ENCODE peak calls at places on chromosomes 13 and 19, in nine cellular contexts. K is Caco-2; A is astrocyte; C is effector memory CD4-positive, alpha-beta T cell; F is thoracic aorta; R is left ventricle myocardium inferior; S is body of pancreas; D is spleen; P is tibial artery. T is an unnamed sample. For H3K36me3 and H3K9me3, the result is how much of the 10 kb centered on the place peaks cover.

GRCh38 chr19:6739390-6739883 is at the start of gene TRIP10:
- DNase-seq in R (peak), P (peak), S (peak), K (peak), F (peak), C (peak), D (peak), A (peak), T (peak)

GRCh38 chr19:10295305-10295846 is 5.6 kb downstream of the ICAM5 start:
- DNase-seq in R (no peak), D (peak), K (no peak), F (no peak), C (peak), P (no peak), S (no peak), A (no peak), T (no peak)

GRCh38 chr19:40578442-40578908 is 1.8 kb downstream of the SHKBP1 start:
- DNase-seq in F (no peak), P (no peak), D (no peak), C (no peak), R (no peak), K (peak), S (peak), A (peak), T (no peak)

GRCh38 chr13:76927955-76928354 is 20.4 kb upstream of the ACOD1 start:
- DNase-seq in D (no peak), A (no peak), P (no peak), F (no peak), C (no peak), K (no peak), R (no peak), S (no peak), T (no peak)

GRCh38 chr13:97367427-97367826 is 66.5 kb upstream of the RAP2A start:
- DNase-seq in S (no peak), C (no peak), D (no peak), A (peak), R (no peak), K (no peak), F (no peak), P (no peak), T (no peak)

GRCh38 chr13:59906413-59907027 is 257.2 kb downstream of the DIAPH3 start:
- DNase-seq in C (no peak), F (no peak), D (no peak), P (no peak), R (no peak), S (peak), A (peak), K (peak), T (no peak)

GRCh38 chr13:94020833-94021232 is 458.6 kb downstream of the DCT start:
- DNase-seq in S (no peak), C (no peak), F (no peak), K (no peak), D (no peak), R (no peak), P (no peak), A (peak), T (no peak)

GRCh38 chr19:17681505-17682125 is 6.5 kb downstream of the UNC13A start:
- DNase-seq in K (peak), C (no peak), A (peak), F (no peak), P (no peak), S (no peak), D (no peak), R (peak), T (peak)

GRCh38 chr13:90979059-90979458 is 368.4 kb upstream of the MIR17HG start:
- DNase-seq in P (no peak), R (no peak), S (no peak), D (no peak), A (peak), C (no peak), K (no peak), F (no peak), T (no peak)

GRCh38 chr13:25175026-25175425 is 2.9 kb upstream of the AMER2 start:
- DNase-seq in S (no peak), C (no peak), D (no peak), R (no peak), A (no peak), P (no peak), K (no peak), F (no peak), T (no peak)

GRCh38 chr13:76293346-76293745 is 592.9 kb downstream of the KCTD12 start:
- DNase-seq in D (no peak), C (no peak), F (no peak), P (no peak), S (no peak), A (peak), K (no peak), R (no peak), T (no peak)

GRCh38 chr13:30453727-30454126 is 12.0 kb downstream of the HMGB1 start:
- DNase-seq in A (no peak), C (no peak), F (no peak), P (no peak), S (no peak), D (no peak), K (no peak), R (no peak), T (no peak)

GRCh38 chr13:70960841-70961443 is 852.7 kb upstream of the KLHL1 start:
- DNase-seq in P (no peak), D (no peak), K (peak), A (peak), R (no peak), S (peak), F (no peak), C (no peak), T (no peak)

GRCh38 chr13:67229438-67230242 is 496 bp downstream of the PCDH9 start:
- DNase-seq in D (no peak), K (no peak), A (peak), F (no peak), C (no peak), S (no peak), P (no peak), R (no peak), T (no peak)

GRCh38 chr19:5098646-5099045 is 129.7 kb downstream of the KDM4B start:
- DNase-seq in A (no peak), C (no peak), S (no peak), F (no peak), D (no peak), R (no peak), P (no peak), K (no peak), T (no peak)

GRCh38 chr13:87777395-87777794 is 106.2 kb downstream of the SLITRK5 start:
- DNase-seq in P (no peak), S (no peak), D (no peak), C (no peak), R (no peak), F (no peak), K (peak), A (peak), T (no peak)

GRCh38 chr13:112326821-112327370 is 49.3 kb upstream of the SPACA7 start:
- DNase-seq in F (no peak), A (no peak), S (no peak), K (no peak), C (no peak), R (no peak), P (no peak), D (no peak), T (no peak)

GRCh38 chr13:101556676-101557121 is 104.2 kb downstream of the ITGBL1 start:
- DNase-seq in A (no peak), F (no peak), K (no peak), P (no peak), C (no peak), S (peak), D (no peak), R (no peak), T (peak)

GRCh38 chr13:43127103-43127817 is 103.9 kb downstream of the DNAJC15 start:
- DNase-seq in R (no peak), A (no peak), P (no peak), F (no peak), C (no peak), K (no peak), S (no peak), D (no peak), T (no peak)

GRCh38 chr19:41265376-41266153 is 1.4 kb downstream of the HNRNPUL1 start:
- DNase-seq in P (peak), F (no peak), S (peak), K (peak), C (no peak), A (peak), R (no peak), D (no peak), T (peak)

GRCh38 chr19:7013678-7014077 is 7.6 kb downstream of the MBD3L2B start:
- DNase-seq in R (no peak), F (no peak), A (no peak), P (no peak), S (no peak), K (no peak), C (no peak), D (no peak), T (peak)

GRCh38 chr13:37027639-37028038 is 27.1 kb downstream of the EXOSC8 start:
- DNase-seq in D (no peak), P (no peak), A (no peak), S (no peak), K (no peak), F (no peak), C (no peak), R (no peak), T (no peak)

GRCh38 chr13:109671919-109672318 is 114.5 kb downstream of the IRS2 start:
- DNase-seq in C (no peak), F (no peak), A (no peak), P (no peak), D (no peak), S (no peak), K (no peak), R (no peak), T (no peak)

GRCh38 chr19:41175825-41176734 is 16.9 kb upstream of the CYP2S1 start:
- DNase-seq in K (peak), A (peak), D (no peak), P (peak), C (peak), S (peak), F (no peak), R (peak), T (peak)

GRCh38 chr19:49324801-49325491 is at the start of gene SLC6A16:
- DNase-seq in C (no peak), S (no peak), F (no peak), R (no peak), A (no peak), D (no peak), K (no peak), P (no peak), T (no peak)

GRCh38 chr13:101875717-101876393 is 423.4 kb downstream of the ITGBL1 start:
- DNase-seq in P (no peak), F (no peak), A (peak), R (no peak), C (no peak), K (peak), S (peak), D (no peak), T (peak)

GRCh38 chr13:23578411-23579071 is 8.3 kb downstream of the TNFRSF19 start:
- DNase-seq in F (no peak), D (peak), K (peak), A (peak), S (peak), C (peak), P (peak), R (peak), T (peak)

GRCh38 chr13:21822029-21822428 is 151.2 kb downstream of the FGF9 start:
- DNase-seq in K (no peak), D (no peak), P (no peak), C (no peak), A (no peak), R (no peak), S (no peak), F (no peak), T (no peak)

GRCh38 chr13:24011266-24011665 is 114.0 kb upstream of the C1QTNF9B start:
- DNase-seq in D (no peak), K (no peak), A (no peak), P (no peak), S (no peak), F (no peak), C (no peak), R (no peak), T (no peak)

GRCh38 chr13:110125613-110126272 is 181.2 kb downstream of the COL4A1 start:
- DNase-seq in P (no peak), C (no peak), S (no peak), K (no peak), R (no peak), F (no peak), A (no peak), D (no peak), T (no peak)

GRCh38 chr19:6362351-6362801 is 1.0 kb downstream of the CLPP start:
- DNase-seq in D (no peak), F (no peak), P (no peak), A (no peak), K (no peak), R (no peak), S (no peak), C (peak), T (no peak)

GRCh38 chr13:63586467-63586866 is 2170.8 kb upstream of the PCDH20 start:
- DNase-seq in A (no peak), R (no peak), C (no peak), K (no peak), F (no peak), S (no peak), P (no peak), D (no peak), T (no peak)

GRCh38 chr19:5292843-5293606 is 47.6 kb downstream of the PTPRS start:
- DNase-seq in K (no peak), S (peak), R (peak), F (peak), P (peak), D (no peak), A (peak), C (peak), T (peak)

GRCh38 chr19:44002212-44002565 is 568 bp upstream of the ZNF230 start:
- DNase-seq in D (no peak), A (peak), S (no peak), C (no peak), R (no peak), P (no peak), K (peak), F (no peak), T (no peak)

GRCh38 chr19:4016486-4016885 is 8.9 kb downstream of the PIAS4 start:
- DNase-seq in D (no peak), K (no peak), F (no peak), C (no peak), A (no peak), P (no peak), R (no peak), S (no peak), T (no peak)

GRCh38 chr13:75440100-75440499 is 41.9 kb downstream of the TBC1D4 start:
- DNase-seq in P (no peak), A (no peak), F (no peak), C (no peak), R (no peak), S (peak), D (no peak), K (no peak), T (no peak)

GRCh38 chr19:7788178-7788932 is 25.3 kb downstream of the CLEC4M start:
- DNase-seq in S (no peak), K (no peak), D (peak), C (no peak), A (no peak), F (no peak), P (no peak), R (no peak), T (no peak)

GRCh38 chr19:29622191-29623070 is 16.3 kb downstream of the POP4 start:
- DNase-seq in P (no peak), C (no peak), R (no peak), A (no peak), K (no peak), F (no peak), S (no peak), D (peak), T (no peak)

GRCh38 chr19:42498387-42498786 is 29.9 kb downstream of the CEACAM1 start:
- DNase-seq in S (no peak), R (no peak), F (no peak), C (no peak), D (no peak), A (no peak), P (no peak), K (no peak), T (no peak)
- H3K4me3 ChIP-seq in S (no peak), R (no peak), F (no peak), C (no peak), D (no peak), A (no peak), P (no peak), K (no peak), T (no peak)

GRCh38 chr19:19343016-19343362 is 22.4 kb downstream of the MAU2 start:
- DNase-seq in C (no peak), K (no peak), R (no peak), A (no peak), P (no peak), S (no peak), F (no peak), D (no peak), T (no peak)
- H3K36me3 ChIP-seq in C (half or more), K (under half), R (half or more), A (under half), P (half or more), S (under half), F (half or more), D (half or more), T (half or more)

GRCh38 chr19:57075801-57076492 is 43.8 kb upstream of the USP29 start:
- DNase-seq in C (no peak), K (no peak), F (no peak), D (no peak), A (no peak), P (no peak), R (no peak), S (no peak), T (no peak)

GRCh38 chr19:57078802-57079201 is 41.0 kb upstream of the USP29 start:
- DNase-seq in F (no peak), C (no peak), R (no peak), S (no peak), P (no peak), A (no peak), D (no peak), K (no peak), T (no peak)

GRCh38 chr19:57071414-57071813 is 48.4 kb upstream of the USP29 start:
- DNase-seq in S (no peak), C (no peak), R (no peak), P (no peak), A (no peak), F (no peak), D (no peak), K (no peak), T (no peak)

DNA sequence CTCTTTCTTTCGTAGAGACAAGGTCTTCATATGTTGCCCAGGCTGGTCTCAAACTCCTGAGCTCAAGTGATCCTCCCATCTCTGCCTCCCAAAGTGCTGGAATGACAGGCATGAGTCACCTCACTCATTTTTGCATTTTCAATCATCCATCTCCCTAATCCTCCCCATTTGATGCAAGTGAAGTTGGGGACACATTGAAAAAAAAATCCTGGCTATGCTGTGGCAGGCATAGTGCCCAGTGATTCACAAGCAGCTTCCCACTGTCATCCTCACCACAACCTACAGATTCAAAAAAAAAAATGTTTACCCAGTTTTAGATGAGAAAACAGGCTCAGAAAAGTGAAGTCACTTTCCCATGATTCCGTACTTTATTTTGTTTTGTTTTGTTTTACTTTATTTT is 44.7 kb upstream of the USP29 start:
- DNase-seq in K (no peak), R (no peak), S (no peak), D (no peak), F (no peak), A (no peak), P (no peak), C (no peak), T (no peak)
- H3K9me3 ChIP-seq in K (under half), R (under half), S (under half), D (half or more), F (under half), A (under half), P (under half), C (under half), T (under half)

GRCh38 chr19:942133-942645 is 16.4 kb downstream of the ARID3A start:
- DNase-seq in D (no peak), A (no peak), F (no peak), R (no peak), C (no peak), K (no peak), P (no peak), S (no peak), T (no peak)

GRCh38 chr19:939922-940321 is 14.1 kb downstream of the ARID3A start:
- DNase-seq in C (no peak), D (no peak), P (no peak), A (no peak), S (no peak), R (no peak), F (no peak), K (no peak), T (no peak)

GRCh38 chr19:941292-942132 is 15.7 kb downstream of the ARID3A start:
- DNase-seq in P (no peak), A (no peak), R (no peak), S (no peak), C (no peak), F (no peak), D (no peak), K (no peak), T (no peak)

GRCh38 chr19:939439-939838 is 13.6 kb downstream of the ARID3A start:
- DNase-seq in D (no peak), R (no peak), S (no peak), P (no peak), A (no peak), C (no peak), F (no peak), K (no peak), T (no peak)

GRCh38 chr19:940591-941291 is 14.9 kb downstream of the ARID3A start:
- DNase-seq in S (peak), C (peak), D (peak), F (peak), K (no peak), R (peak), A (peak), P (peak), T (peak)
- H3K4me3 ChIP-seq in S (no peak), C (peak), D (peak), F (peak), K (no peak), R (peak), A (no peak), P (peak), T (peak)

GRCh38 chr19:46723023-46723461 is 6.1 kb upstream of the PRKD2 start:
- DNase-seq in P (no peak), D (peak), C (no peak), A (no peak), R (no peak), S (no peak), K (no peak), F (no peak), T (no peak)
- H3K36me3 ChIP-seq in P (half or more), D (half or more), C (half or more), A (under half), R (half or more), S (under half), K (under half), F (half or more), T (half or more)

T was measured in MG63.